ENCODE peak calls at places on chromosomes 16 and 17, in four cellular contexts. U is left ventricle myocardium inferior, L is tibial nerve, H is AG08395. J is an unnamed sample.

GRCh38 chr17:9487406-9487805 is 88.2 kb downstream of the STX8 start:
- DNase-seq in U (no peak), L (no peak), H (no peak), J (no peak)

GRCh38 chr17:59530561-59530960 is 34.8 kb upstream of the DHX40 start:
- DNase-seq in U (no peak), L (no peak), H (no peak), J (no peak)

GRCh38 chr16:81293909-81294802 is 20.6 kb upstream of the GAN start:
- DNase-seq in U (no peak), L (no peak), H (no peak), J (no peak)

GRCh38 chr17:78826836-78827509 is 13.6 kb downstream of the USP36 start:
- DNase-seq in U (no peak), L (no peak), H (no peak), J (no peak)

GRCh38 chr16:89288577-89288844 is 71.0 kb downstream of the ZNF778 start:
- DNase-seq in U (no peak), L (no peak), H (no peak), J (no peak)

GRCh38 chr16:63613701-63614100 is 1508.2 kb downstream of the CDH11 start:
- DNase-seq in U (no peak), L (no peak), H (no peak), J (no peak)

GRCh38 chr16:53843084-53843483 is 139.1 kb downstream of the FTO start:
- DNase-seq in U (no peak), L (no peak), H (no peak), J (no peak)

GRCh38 chr16:12646490-12647274 is 157.0 kb downstream of the CPPED1 start:
- DNase-seq in U (no peak), L (peak), H (peak), J (no peak)

GRCh38 chr17:63480826-63481487 is 4.1 kb downstream of the ACE start:
- DNase-seq in U (no peak), L (no peak), H (no peak), J (no peak)

GRCh38 chr16:82720414-82720813 is 93.6 kb downstream of the CDH13 start:
- DNase-seq in U (no peak), L (no peak), H (no peak), J (no peak)

GRCh38 chr17:80761421-80761871 is 216.8 kb downstream of the RPTOR start:
- DNase-seq in U (no peak), L (no peak), H (peak), J (no peak)

GRCh38 chr16:30526137-30526822 is at the start of gene ZNF768:
- DNase-seq in U (peak), L (no peak), H (peak), J (no peak)

J was measured in NCI-H2227 treated with DMSO at 0.1 percent for 48 hours.